ENCODE peak calls at places on chromosome 22, in ten cellular contexts. D is transverse colon, Y is K562, K is esophagus muscularis mucosa, H is ovary, C is tibial nerve, A is A549, F is upper lobe of left lung, V is HepG2, R is H1. G is an unnamed sample.

GRCh38 chr22:38187413-38188212 is 6.0 kb upstream of the PLA2G6 start:
- DNase-seq in D (no peak), Y (no peak), K (no peak), H (no peak), C (no peak), A (no peak), F (no peak), V (peak; percentile 56), R (no peak), G (no peak)

GRCh38 chr22:49992921-49993648 is 19.5 kb downstream of the IL17REL start:
- DNase-seq in D (peak; percentile 83), Y (peak; percentile 49), K (no peak), H (peak; percentile 25), C (peak; percentile 13), A (peak; percentile 65), F (peak; percentile 91), V (peak; percentile 49), R (no peak), G (peak; percentile 66)

GRCh38 chr22:44215287-44215686 is 34.6 kb downstream of the PARVG start:
- DNase-seq in D (no peak), Y (no peak), K (peak; percentile 21), H (no peak), C (no peak), A (no peak), F (no peak), V (no peak), R (no peak), G (no peak)

GRCh38 chr22:30234786-30235470 is 11.6 kb downstream of the LIF start:
- DNase-seq in D (no peak), Y (no peak), K (no peak), H (no peak), C (no peak), A (no peak), F (no peak), V (no peak), R (no peak), G (no peak)

GRCh38 chr22:30294066-30294465 is 4.8 kb upstream of the CASTOR1 start:
- DNase-seq in D (no peak), Y (no peak), K (no peak), H (no peak), C (no peak), A (no peak), F (no peak), V (no peak), R (no peak), G (no peak)

GRCh38 chr22:23874871-23875270 is 17.2 kb downstream of the SLC2A11 start:
- DNase-seq in D (no peak), Y (no peak), K (no peak), H (no peak), C (no peak), A (no peak), F (no peak), V (no peak), R (no peak), G (no peak)

GRCh38 chr22:33116846-33117547 is 58.8 kb upstream of the SYN3 start:
- DNase-seq in D (no peak), Y (no peak), K (no peak), H (no peak), C (no peak), A (no peak), F (no peak), V (no peak), R (no peak), G (no peak)

GRCh38 chr22:25712661-25713400 is 29.2 kb upstream of the MYO18B start:
- DNase-seq in D (no peak), Y (no peak), K (no peak), H (no peak), C (no peak), A (no peak), F (no peak), V (no peak), R (no peak), G (no peak)

GRCh38 chr22:29782061-29782845 is 15.1 kb downstream of the UQCR10 start:
- DNase-seq in D (peak; percentile 74), Y (no peak), K (no peak), H (peak; percentile 44), C (no peak), A (no peak), F (no peak), V (peak; percentile 50), R (no peak), G (no peak)

GRCh38 chr22:22201185-22201924 is 43.2 kb upstream of the VPREB1 start:
- DNase-seq in D (peak; percentile 64), Y (peak; percentile 91), K (no peak), H (no peak), C (no peak), A (peak; percentile 48), F (no peak), V (peak; percentile 25), R (peak; percentile 19), G (peak; percentile 74)

GRCh38 chr22:23856721-23857605 is 712 bp upstream of the SLC2A11 start:
- DNase-seq in D (peak; percentile 60), Y (no peak), K (no peak), H (peak; percentile 68), C (no peak), A (no peak), F (peak; percentile 86), V (peak; percentile 54), R (no peak), G (peak; percentile 81)

GRCh38 chr22:36315325-36315724 is 62.4 kb downstream of the APOL1 start:
- DNase-seq in D (no peak), Y (no peak), K (no peak), H (no peak), C (no peak), A (no peak), F (no peak), V (no peak), R (no peak), G (no peak)

GRCh38 chr22:24187731-24188644 is 6.7 kb downstream of the SUSD2 start:
- DNase-seq in D (no peak), Y (no peak), K (no peak), H (no peak), C (no peak), A (no peak), F (peak; percentile 78), V (no peak), R (no peak), G (peak; percentile 59)

DNA sequence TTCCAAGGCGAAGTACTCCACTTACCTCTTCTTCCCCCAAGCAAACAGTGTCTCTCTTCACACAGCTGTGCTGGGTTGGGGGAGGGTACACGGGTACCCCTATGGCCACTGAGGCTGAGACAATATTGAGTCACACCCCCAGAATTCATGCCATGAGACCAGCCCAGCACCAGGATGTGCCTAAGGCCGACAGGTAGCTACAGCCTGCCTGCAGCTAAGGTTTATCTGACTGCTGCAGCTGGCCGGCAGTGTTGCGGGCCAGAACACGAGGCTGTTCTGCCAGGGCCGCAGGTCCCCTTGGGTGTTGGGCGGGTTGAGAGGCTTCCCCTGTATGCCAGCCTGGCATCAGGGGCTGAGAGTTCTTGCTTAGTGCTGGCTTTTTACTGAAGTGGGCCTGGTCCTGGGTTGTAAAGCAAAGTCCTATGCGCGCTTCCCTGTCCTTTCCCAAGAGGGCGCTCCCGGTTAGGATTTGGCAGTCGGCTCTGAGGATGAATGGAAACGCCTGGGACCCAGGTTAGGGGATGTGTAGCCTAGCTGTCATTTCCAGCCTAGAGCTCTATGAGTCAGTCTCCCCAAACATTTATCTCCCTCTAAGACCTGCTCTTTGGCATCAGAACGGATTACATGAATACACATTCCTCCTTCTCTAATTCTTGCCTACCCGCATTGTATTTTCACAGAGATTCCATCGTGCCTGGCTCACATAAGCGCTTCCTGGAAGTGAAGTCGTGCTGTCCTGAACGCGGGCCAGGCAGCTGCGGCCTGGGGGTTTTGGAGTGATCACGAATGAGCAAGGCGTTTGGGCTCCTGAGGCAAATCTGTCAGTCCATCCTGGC is 7.1 kb downstream of the USP18 start:
- DNase-seq in D (peak; percentile 71), Y (peak; percentile 65), K (no peak), H (peak; percentile 62), C (peak; percentile 51), A (peak; percentile 65), F (peak; percentile 84), V (peak; percentile 64), R (peak; percentile 54), G (peak; percentile 84)
- TF ChIP-seq EP300 in D (no peak), Y (no peak), K (no peak), H (no peak), C (peak; percentile 41), A (no peak), F (no peak), V (no peak), R (no peak), G (no peak)

GRCh38 chr22:39725351-39726035 is 154.9 kb downstream of the CACNA1I start:
- DNase-seq in D (no peak), Y (no peak), K (no peak), H (no peak), C (no peak), A (no peak), F (no peak), V (no peak), R (no peak), G (no peak)
- TF ChIP-seq EP300 in D (no peak), Y (no peak), K (no peak), H (no peak), C (no peak), A (no peak), F (no peak), V (no peak), R (no peak), G (no peak)

DNA sequence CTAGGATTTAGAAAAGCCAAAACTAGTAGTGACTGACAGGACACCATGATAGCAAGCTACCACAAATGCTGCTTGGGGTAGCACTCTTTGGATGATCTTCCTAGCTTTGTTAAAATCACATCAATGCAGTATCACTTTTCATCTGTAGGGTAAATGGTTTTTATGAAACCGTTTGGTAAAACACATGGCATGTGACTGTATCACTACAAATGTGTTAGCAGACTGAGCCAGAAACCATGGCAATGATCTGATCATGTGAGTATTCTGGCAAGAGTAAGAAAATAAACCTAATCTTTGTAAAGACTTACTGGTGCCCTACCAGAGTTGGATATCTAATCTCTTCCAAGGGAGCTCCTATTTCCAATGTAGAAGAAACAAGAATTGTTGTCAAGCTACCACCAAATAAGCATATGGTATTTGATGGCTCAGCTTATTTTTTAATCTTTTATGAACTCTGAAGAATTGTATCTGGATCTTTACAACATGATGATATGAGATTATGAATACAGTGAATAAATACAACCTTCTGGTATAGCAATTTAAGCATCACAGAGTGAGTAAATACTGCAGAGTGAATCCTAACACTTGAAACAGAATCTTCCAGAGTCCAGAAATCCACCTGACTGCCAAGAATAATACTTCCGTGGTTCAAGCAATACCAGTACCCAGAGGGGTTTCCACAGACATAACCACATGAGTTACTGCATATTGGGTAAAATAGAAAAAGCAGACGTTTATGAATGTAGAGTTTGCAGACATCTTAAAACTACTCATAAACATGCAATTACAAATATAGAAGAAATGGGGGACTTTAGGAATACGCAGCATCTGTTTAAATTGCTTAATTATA is 238.9 kb downstream of the TTC28 start:
- DNase-seq in D (no peak), Y (no peak), K (no peak), H (no peak), C (no peak), A (no peak), F (no peak), V (no peak), R (no peak), G (no peak)
- TF ChIP-seq EP300 in D (no peak), Y (no peak), K (no peak), H (no peak), C (no peak), A (no peak), F (no peak), V (no peak), R (no peak), G (no peak)

DNA sequence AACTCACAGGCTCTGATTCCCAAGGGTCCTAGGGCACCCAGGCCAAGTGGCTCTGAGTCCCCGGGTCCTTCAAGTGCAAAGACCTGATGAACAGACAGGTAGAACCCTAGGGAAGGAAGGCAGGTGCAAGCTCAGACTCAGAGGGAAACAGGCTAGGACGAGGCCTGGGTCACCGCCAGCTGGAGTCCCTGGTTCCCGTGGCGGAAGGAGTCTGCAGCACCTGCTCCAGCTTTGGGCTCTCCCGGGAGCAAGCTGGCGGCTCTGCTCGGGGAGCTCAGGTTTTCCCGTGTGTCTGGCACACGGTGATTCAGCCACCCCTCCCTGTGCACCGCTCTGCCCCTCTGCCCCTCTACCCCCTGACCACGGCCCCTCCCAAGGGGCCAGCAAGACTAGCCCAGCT is 59.8 kb downstream of the WNT7B start:
- DNase-seq in D (no peak), Y (no peak), K (no peak), H (no peak), C (no peak), A (no peak), F (peak; percentile 54), V (no peak), R (no peak), G (no peak)
- TF ChIP-seq EP300 in D (no peak), Y (no peak), K (no peak), H (no peak), C (no peak), A (no peak), F (no peak), V (no peak), R (no peak), G (no peak)